ENCODE peak calls at places on chromosomes 16 and 17, in nine cellular contexts. X is HCT116, K is OCI-LY7, B is MM.1S, N is GM23338, E is neural progenitor cell, Z is PC-3, H is SK-N-SH, M is hepatocyte. O is an unnamed sample.

GRCh38 chr16:30018731-30019158 is 4.3 kb upstream of the C16orf92 start:
- DNase-seq in X (no peak), K (no peak), B (no peak), N (no peak), E (no peak), Z (peak; percentile 49), H (no peak), M (no peak), O (no peak)

GRCh38 chr16:57235128-57236092 is 9.6 kb upstream of the ARL2BP start:
- DNase-seq in X (no peak), K (peak; percentile 72), B (no peak), N (no peak), E (no peak), Z (peak; percentile 28), H (no peak), M (peak; percentile 38), O (peak; percentile 72)

GRCh38 chr16:21101631-21102420 is 48.8 kb downstream of the DNAH3 start:
- DNase-seq in X (peak; percentile 19), K (peak; percentile 32), B (no peak), N (peak; percentile 64), E (peak; percentile 54), Z (peak; percentile 30), H (peak; percentile 11), M (peak; percentile 46), O (peak; percentile 51)

GRCh38 chr17:48024149-48025039 is 13.2 kb downstream of the COPZ2 start:
- DNase-seq in X (peak; percentile 74), K (no peak), B (peak; percentile 25), N (peak; percentile 68), E (peak; percentile 77), Z (peak; percentile 94), H (no peak), M (peak; percentile 58), O (peak; percentile 83)

GRCh38 chr17:80663783-80664206 is 119.2 kb downstream of the RPTOR start:
- DNase-seq in X (no peak), K (no peak), B (no peak), N (no peak), E (no peak), Z (no peak), H (no peak), M (peak; percentile 24), O (peak; percentile 86)

GRCh38 chr17:4530799-4531730 is 24.1 kb downstream of the MYBBP1A start:
- DNase-seq in X (no peak), K (no peak), B (no peak), N (peak; percentile 29), E (no peak), Z (no peak), H (no peak), M (no peak), O (no peak)

GRCh38 chr17:42456223-42457106 is 2.2 kb upstream of the ATP6V0A1 start:
- DNase-seq in X (no peak), K (peak; percentile 76), B (peak; percentile 70), N (no peak), E (no peak), Z (no peak), H (no peak), M (no peak), O (peak; percentile 80)

GRCh38 chr16:48542020-48542473 is 67.9 kb downstream of the N4BP1 start:
- DNase-seq in X (no peak), K (peak; percentile 38), B (no peak), N (peak; percentile 36), E (peak; percentile 47), Z (peak; percentile 37), H (peak; percentile 78), M (peak; percentile 41), O (peak; percentile 82)

GRCh38 chr16:822174-822908 is 21.8 kb upstream of the GNG13 start:
- DNase-seq in X (no peak), K (no peak), B (no peak), N (no peak), E (no peak), Z (no peak), H (no peak), M (no peak), O (no peak)

GRCh38 chr17:50270430-50271172 is 3.7 kb upstream of the TMEM92 start:
- DNase-seq in X (no peak), K (no peak), B (no peak), N (peak; percentile 38), E (peak; percentile 50), Z (no peak), H (no peak), M (peak; percentile 72), O (peak; percentile 81)

GRCh38 chr16:89365044-89365467 is 125.3 kb downstream of the ANKRD11 start:
- DNase-seq in X (no peak), K (no peak), B (no peak), N (no peak), E (no peak), Z (peak; percentile 81), H (peak; percentile 24), M (no peak), O (peak; percentile 81)

GRCh38 chr16:85842848-85843247 is 43.4 kb downstream of the COX4I1 start:
- DNase-seq in X (no peak), K (no peak), B (no peak), N (no peak), E (no peak), Z (no peak), H (no peak), M (no peak), O (no peak)

GRCh38 chr17:41456206-41456605 is 11.0 kb downstream of the KRT32 start:
- DNase-seq in X (no peak), K (no peak), B (no peak), N (peak; percentile 22), E (peak; percentile 32), Z (no peak), H (no peak), M (no peak), O (no peak)

GRCh38 chr16:52740333-52740732 is 193.4 kb upstream of the TOX3 start:
- DNase-seq in X (no peak), K (no peak), B (no peak), N (no peak), E (no peak), Z (no peak), H (no peak), M (no peak), O (no peak)

GRCh38 chr17:62098623-62099231 is 33.6 kb upstream of the MED13 start:
- DNase-seq in X (no peak), K (peak; percentile 19), B (peak; percentile 80), N (no peak), E (no peak), Z (no peak), H (no peak), M (no peak), O (no peak)

GRCh38 chr16:71412270-71413160 is 29.3 kb downstream of the TLE7 start:
- DNase-seq in X (peak; percentile 64), K (peak; percentile 77), B (peak; percentile 78), N (peak; percentile 93), E (peak; percentile 92), Z (peak; percentile 79), H (peak; percentile 78), M (peak; percentile 89), O (peak; percentile 77)

GRCh38 chr16:85613609-85614337 is 651 bp downstream of the GSE1 start:
- DNase-seq in X (no peak), K (peak; percentile 61), B (no peak), N (peak; percentile 80), E (peak; percentile 93), Z (peak; percentile 41), H (peak; percentile 87), M (peak; percentile 76), O (peak; percentile 79)

GRCh38 chr16:31880322-31880979 is 6.8 kb downstream of the ZNF267 start:
- DNase-seq in X (no peak), K (no peak), B (no peak), N (no peak), E (no peak), Z (peak; percentile 52), H (no peak), M (peak; percentile 38), O (peak; percentile 84)

GRCh38 chr16:69386596-69386995 is 789 bp upstream of the TERF2 start:
- DNase-seq in X (no peak), K (no peak), B (no peak), N (no peak), E (no peak), Z (no peak), H (no peak), M (no peak), O (no peak)

GRCh38 chr17:7887482-7888183 is 956 bp upstream of the CHD3 start:
- DNase-seq in X (peak; percentile 84), K (peak; percentile 90), B (peak; percentile 25), N (peak; percentile 90), E (peak; percentile 88), Z (peak; percentile 93), H (peak; percentile 93), M (peak; percentile 97), O (peak; percentile 98)

GRCh38 chr17:14331200-14331981 is 30.5 kb downstream of the HS3ST3B1 start:
- DNase-seq in X (no peak), K (no peak), B (no peak), N (peak; percentile 76), E (peak; percentile 85), Z (no peak), H (no peak), M (no peak), O (no peak)
- TF ChIP-seq EZH2phosphoT487 in X (no peak), K (no peak), B (no peak), N (no peak), E (peak; percentile 13), Z (no peak), H (no peak), M (no peak), O (no peak)

GRCh38 chr16:75483222-75483621 is 12.0 kb downstream of the CHST6 start:
- DNase-seq in X (peak; percentile 97), K (no peak), B (no peak), N (no peak), E (no peak), Z (peak; percentile 96), H (no peak), M (no peak), O (no peak)
- TF ChIP-seq EZH2phosphoT487 in X (no peak), K (no peak), B (no peak), N (no peak), E (no peak), Z (no peak), H (no peak), M (no peak), O (no peak)

DNA sequence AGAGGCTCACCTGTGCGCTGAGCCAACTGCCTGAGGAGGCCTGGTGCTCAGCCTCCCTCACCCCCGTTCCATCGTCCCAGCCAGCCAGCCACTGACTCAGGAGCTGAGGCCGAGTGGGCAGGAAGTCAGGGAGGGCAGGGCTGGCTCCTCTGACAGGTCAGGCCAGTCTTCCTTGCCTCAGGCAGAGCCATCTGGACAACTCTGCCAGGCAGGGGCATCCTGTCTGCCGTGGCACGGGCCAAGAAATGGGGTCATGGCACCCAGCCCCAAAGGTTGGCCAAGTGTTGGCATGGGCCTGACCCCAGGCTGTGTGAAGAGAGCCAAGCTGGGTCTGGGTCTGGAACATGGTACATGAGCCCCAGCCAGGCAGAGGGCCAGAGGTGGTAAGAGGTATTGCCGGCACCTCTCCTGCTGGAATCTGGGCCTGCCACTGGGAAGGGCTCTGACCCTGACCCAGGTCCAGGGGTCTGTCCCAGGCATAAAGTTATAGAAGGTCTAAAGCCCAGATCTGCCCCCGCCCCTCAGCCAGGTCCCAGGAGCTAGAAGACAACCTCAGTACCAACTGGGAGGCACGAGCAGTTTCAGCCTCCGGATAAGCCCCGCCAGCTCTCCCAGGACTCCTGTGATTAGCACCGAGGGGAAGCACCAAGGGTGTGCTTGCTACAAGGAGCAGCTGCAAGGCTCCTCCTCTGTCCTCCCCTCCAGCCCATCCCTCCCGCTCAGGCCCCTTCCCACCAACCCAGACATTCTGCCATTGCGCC is 2.5 kb upstream of the VASN start:
- DNase-seq in X (no peak), K (no peak), B (no peak), N (no peak), E (no peak), Z (peak; percentile 83), H (peak; percentile 82), M (no peak), O (peak; percentile 89)
- TF ChIP-seq EZH2phosphoT487 in X (no peak), K (no peak), B (no peak), N (no peak), E (no peak), Z (no peak), H (no peak), M (no peak), O (no peak)

GRCh38 chr17:55421179-55421934 is at the start of gene MMD:
- DNase-seq in X (no peak), K (peak; percentile 17), B (no peak), N (peak; percentile 51), E (no peak), Z (peak; percentile 34), H (peak; percentile 86), M (peak; percentile 69), O (peak; percentile 33)
- TF ChIP-seq EZH2phosphoT487 in X (no peak), K (no peak), B (no peak), N (no peak), E (no peak), Z (no peak), H (no peak), M (no peak), O (no peak)